ENCODE peak calls at places on chromosomes 7 and 10, in nine cellular contexts. S, R, E, F, Z, L, B, G and A are unnamed samples.

GRCh38 chr10:63013755-63014154 is 119.4 kb upstream of the NRBF2 start:
- DNase-seq in S (no peak), E (no peak), L (no peak), G (no peak), F (no peak), Z (no peak), R (no peak), B (no peak), A (no peak)

GRCh38 chr10:126250527-126251310 is 137.6 kb downstream of the ADAM12 start:
- DNase-seq in B (no peak), L (no peak), R (no peak), S (no peak), F (no peak), G (no peak), E (no peak), Z (no peak), A (no peak)

GRCh38 chr10:132667613-132668394 is 118.1 kb downstream of the NKX6-2 start:
- DNase-seq in F (peak; percentile 19), B (no peak), L (no peak), G (peak; percentile 42), E (no peak), S (no peak), R (no peak), Z (no peak), A (no peak)

GRCh38 chr7:103706805-103707204 is 260.8 kb upstream of the SLC26A5 start:
- DNase-seq in S (no peak), L (no peak), F (no peak), R (no peak), E (no peak), Z (no peak), G (no peak), B (no peak), A (no peak)

GRCh38 chr7:84614821-84615506 is 420.4 kb upstream of the SEMA3A start:
- DNase-seq in G (peak; percentile 18), F (no peak), Z (no peak), L (no peak), S (no peak), R (no peak), B (no peak), E (no peak), A (no peak)

GRCh38 chr7:101269664-101270063 is 24.8 kb upstream of the FIS1 start:
- DNase-seq in L (no peak), R (no peak), G (no peak), E (no peak), F (no peak), Z (no peak), S (no peak), B (no peak), A (no peak)

GRCh38 chr7:5424689-5425506 is 1.3 kb upstream of the TNRC18 start:
- DNase-seq in S (no peak), F (peak; percentile 79), L (no peak), E (no peak), Z (no peak), B (no peak), R (no peak), G (peak; percentile 17), A (no peak)

GRCh38 chr7:111089822-111090426 is 1.0 kb upstream of the LRRN3 start:
- DNase-seq in Z (no peak), R (no peak), L (no peak), F (no peak), S (no peak), G (peak; percentile 40), B (peak; percentile 81), E (no peak), A (peak; percentile 37)

GRCh38 chr7:41085244-41085643 is 617.6 kb downstream of the INHBA start:
- DNase-seq in E (no peak), R (no peak), Z (no peak), G (peak; percentile 36), B (no peak), F (no peak), L (no peak), S (no peak), A (peak; percentile 52)

GRCh38 chr10:48416584-48417232 is 110.2 kb downstream of the MAPK8 start:
- DNase-seq in S (no peak), F (no peak), E (no peak), G (no peak), R (no peak), Z (no peak), B (no peak), L (no peak), A (no peak)

GRCh38 chr7:12257582-12257981 is 46.5 kb downstream of the TMEM106B start:
- DNase-seq in Z (peak; percentile 20), L (no peak), G (peak; percentile 3), B (no peak), R (no peak), E (no peak), F (no peak), S (no peak), A (no peak)

GRCh38 chr7:6269527-6269926 is 2.9 kb downstream of the CYTH3 start:
- DNase-seq in S (no peak), F (no peak), B (no peak), L (no peak), Z (no peak), E (no peak), G (no peak), R (no peak), A (no peak)

GRCh38 chr10:96967847-96968246 is 135.7 kb downstream of the LCOR start:
- DNase-seq in Z (no peak), R (no peak), B (no peak), E (no peak), G (peak; percentile 63), F (no peak), L (no peak), S (no peak), A (peak; percentile 40)

GRCh38 chr7:127809285-127809702 is 157.3 kb downstream of the SND1 start:
- DNase-seq in E (no peak), R (no peak), B (no peak), Z (peak; percentile 8), S (no peak), F (peak; percentile 59), G (peak; percentile 91), L (no peak), A (peak; percentile 82)

GRCh38 chr10:76444034-76444800 is 1012.8 kb downstream of the LRMDA start:
- DNase-seq in Z (no peak), L (no peak), S (no peak), R (no peak), B (no peak), E (no peak), F (peak; percentile 54), G (no peak), A (no peak)